ENCODE peak calls at places on chromosome 21, in nine cellular contexts. N, J, Z, D, B, I, L, E and W are unnamed samples.
A peak's percentile ranks its signal among the peaks of the same experiment; 100 is the strongest.

GRCh38 chr21:28229811-28230210 is 762.9 kb downstream of the LTN1 start:
- DNase-seq in Z (no peak), B (no peak), N (no peak), I (no peak), L (no peak), E (peak; percentile 87), D (peak; percentile 90), J (peak; percentile 88), W (no peak)

GRCh38 chr21:36055551-36055950 is 4.8 kb downstream of the SETD4 start:
- DNase-seq in D (no peak), J (no peak), I (no peak), E (no peak), N (no peak), Z (no peak), L (no peak), B (no peak), W (no peak)

GRCh38 chr21:35559128-35559831 is 501.0 kb downstream of the SETD4 start:
- DNase-seq in E (peak; percentile 96), B (no peak), J (peak; percentile 97), Z (no peak), D (peak; percentile 97), I (no peak), N (no peak), L (no peak), W (no peak)

GRCh38 chr21:16974060-16974459 is 538.8 kb upstream of the CXADR start:
- DNase-seq in L (no peak), N (no peak), Z (no peak), E (peak; percentile 46), I (no peak), B (no peak), D (no peak), J (no peak), W (no peak)

GRCh38 chr21:42975886-42976608 is 1.7 kb downstream of the PKNOX1 start:
- DNase-seq in I (no peak), J (peak; percentile 44), Z (no peak), B (no peak), E (peak; percentile 32), N (no peak), D (no peak), L (no peak), W (no peak)

GRCh38 chr21:24188511-24188910 is 1418.8 kb downstream of the MRPL39 start:
- DNase-seq in E (peak; percentile 9), B (no peak), L (no peak), Z (no peak), N (no peak), I (no peak), J (no peak), D (no peak), W (no peak)

GRCh38 chr21:15242906-15243305 is 178.1 kb upstream of the NRIP1 start:
- DNase-seq in I (no peak), B (no peak), N (no peak), D (no peak), L (no peak), E (no peak), J (peak; percentile 6), Z (no peak), W (no peak)

GRCh38 chr21:33634254-33634653 is 7.3 kb downstream of the CRYZL1 start:
- DNase-seq in I (no peak), B (no peak), J (no peak), Z (no peak), L (no peak), E (no peak), N (no peak), D (no peak), W (no peak)

GRCh38 chr21:33402011-33402979 is 918 bp upstream of the IFNGR2 start:
- DNase-seq in I (no peak), B (no peak), L (peak; percentile 83), Z (peak; percentile 30), E (peak; percentile 78), N (peak; percentile 63), D (peak; percentile 28), J (peak; percentile 83), W (no peak)

GRCh38 chr21:29181799-29182470 is 51.5 kb downstream of the MAP3K7CL start:
- DNase-seq in Z (no peak), E (peak; percentile 95), D (peak; percentile 93), I (no peak), N (no peak), L (no peak), B (peak; percentile 76), J (peak; percentile 91), W (peak; percentile 64)

GRCh38 chr21:40047993-40048730 is 180.9 kb downstream of the PCP4 start:
- DNase-seq in D (no peak), L (no peak), Z (no peak), B (no peak), E (no peak), N (no peak), J (no peak), I (no peak), W (no peak)

GRCh38 chr21:35491114-35491513 is 442.0 kb upstream of the RUNX1 start:
- DNase-seq in B (no peak), Z (no peak), I (no peak), E (no peak), D (no peak), L (no peak), N (no peak), J (no peak), W (no peak)

GRCh38 chr21:45735259-45736000 is 91.9 kb downstream of the PCBP3 start:
- DNase-seq in J (no peak), Z (no peak), D (no peak), I (no peak), L (no peak), N (no peak), E (no peak), B (no peak), W (no peak)

GRCh38 chr21:42737969-42738590 is 84.7 kb downstream of the PDE9A start:
- DNase-seq in B (no peak), D (no peak), E (peak; percentile 45), I (no peak), L (no peak), Z (no peak), N (peak; percentile 82), J (no peak), W (no peak)

GRCh38 chr21:36134820-36135390 is at the start of gene CBR3:
- DNase-seq in Z (no peak), L (peak; percentile 71), D (peak; percentile 33), I (peak; percentile 68), B (no peak), N (peak; percentile 70), J (peak; percentile 81), E (peak; percentile 39), W (no peak)

GRCh38 chr21:42567181-42567560 is 53.5 kb downstream of the SLC37A1 start:
- DNase-seq in Z (no peak), N (peak; percentile 28), L (no peak), E (no peak), D (no peak), I (no peak), J (no peak), B (no peak), W (no peak)

GRCh38 chr21:37450385-37451044 is 83.9 kb downstream of the DYRK1A start:
- DNase-seq in B (no peak), Z (no peak), E (no peak), D (peak; percentile 67), J (peak; percentile 76), L (no peak), I (no peak), N (no peak), W (no peak)

GRCh38 chr21:31731112-31731801 is 661 bp downstream of the SCAF4 start:
- DNase-seq in E (peak; percentile 41), J (peak; percentile 74), D (peak; percentile 26), I (peak; percentile 50), Z (peak; percentile 50), B (no peak), L (peak; percentile 37), N (peak; percentile 88), W (no peak)

GRCh38 chr21:34612557-34612956 is 2.4 kb downstream of the RCAN1 start:
- DNase-seq in B (no peak), Z (no peak), J (peak; percentile 17), D (no peak), I (no peak), L (no peak), E (no peak), N (no peak), W (no peak)

GRCh38 chr21:37257967-37258877 is 8.9 kb downstream of the VPS26C start:
- DNase-seq in I (peak; percentile 79), Z (peak; percentile 71), D (peak; percentile 75), N (peak; percentile 80), J (peak; percentile 84), E (peak; percentile 56), L (peak; percentile 36), B (no peak), W (no peak)

GRCh38 chr21:38409907-38410306 is 88.4 kb downstream of the ERG start:
- DNase-seq in B (no peak), L (no peak), N (no peak), D (no peak), J (no peak), E (no peak), I (no peak), Z (no peak), W (no peak)

GRCh38 chr21:45224189-45224938 is 63.3 kb downstream of the POFUT2 start:
- DNase-seq in B (no peak), J (no peak), D (no peak), E (peak; percentile 19), Z (no peak), N (no peak), L (no peak), I (peak; percentile 27), W (no peak)